ENCODE peak calls at places on chromosomes 6 and 20, in four cellular contexts. F, D, P and E are unnamed samples.

GRCh38 chr6:51265426-51265825 is 446.8 kb downstream of the TFAP2B start:
- DNase-seq in D (no peak), P (no peak), F (no peak), E (no peak)

GRCh38 chr6:149458196-149458595 is 26.6 kb downstream of the ZC3H12D start:
- DNase-seq in F (no peak), P (no peak), D (no peak), E (peak)

GRCh38 chr6:157769776-157770430 is 53.1 kb upstream of the SNX9 start:
- DNase-seq in F (no peak), P (no peak), D (no peak), E (no peak)

GRCh38 chr6:81562169-81562568 is 190.3 kb downstream of the TENT5A start:
- DNase-seq in D (no peak), P (no peak), F (no peak), E (peak)

GRCh38 chr6:26329763-26330511 is 35.1 kb upstream of the BTN3A2 start:
- DNase-seq in F (no peak), D (no peak), P (peak), E (peak)

GRCh38 chr6:10720229-10720959 is 2.5 kb upstream of the TMEM14C start:
- DNase-seq in F (peak), P (peak), D (peak), E (peak)

GRCh38 chr6:38517005-38517404 is 122.7 kb downstream of the BTBD9 start:
- DNase-seq in D (no peak), P (no peak), F (no peak), E (peak)

GRCh38 chr20:44648068-44648467 is 3.4 kb downstream of the ADA start:
- DNase-seq in D (no peak), P (no peak), F (no peak), E (no peak)

GRCh38 chr6:139853302-139853992 is 479.0 kb upstream of the CITED2 start:
- DNase-seq in F (no peak), D (no peak), P (no peak), E (peak)

GRCh38 chr6:98824907-98825601 is 9.3 kb upstream of the POU3F2 start:
- DNase-seq in P (no peak), F (no peak), D (no peak), E (no peak)

GRCh38 chr20:20407891-20408805 is 40.2 kb downstream of the INSM1 start:
- DNase-seq in F (no peak), D (no peak), P (no peak), E (peak)

GRCh38 chr6:15662246-15663056 is at the start of gene DTNBP1:
- DNase-seq in F (peak), P (peak), D (peak), E (peak)

GRCh38 chr20:47360207-47360488 is 3.6 kb upstream of the ZMYND8 start:
- DNase-seq in P (no peak), F (no peak), D (peak), E (peak)

GRCh38 chr20:22282696-22283095 is 301.7 kb downstream of the FOXA2 start:
- DNase-seq in P (no peak), D (no peak), F (no peak), E (no peak)

GRCh38 chr6:45609141-45609638 is 231.5 kb upstream of the SUPT3H start:
- DNase-seq in F (no peak), D (no peak), P (no peak), E (peak)